ENCODE peak calls at places on chromosomes 16 and 17, in eight cellular contexts. N, Q, M, U, F, G, S and E are unnamed samples.
A peak's percentile ranks its signal among the peaks of the same experiment; 100 is the strongest.

GRCh38 chr16:84689126-84689525 is 10.7 kb upstream of the USP10 start:
- DNase-seq in N (no peak), Q (no peak), M (peak; percentile 98), U (peak; percentile 89), F (peak; percentile 83), G (no peak), S (no peak), E (peak; percentile 98)

GRCh38 chr17:50147841-50148225 is 2.6 kb downstream of the PPP1R9B start:
- DNase-seq in N (no peak), Q (no peak), M (peak; percentile 52), U (no peak), F (no peak), G (no peak), S (no peak), E (peak; percentile 46)

GRCh38 chr17:10728331-10728730 is 1.5 kb downstream of the TMEM220 start:
- DNase-seq in N (no peak), Q (no peak), M (no peak), U (no peak), F (no peak), G (no peak), S (no peak), E (no peak)

GRCh38 chr17:79721993-79722671 is 8.6 kb upstream of the ENPP7 start:
- DNase-seq in N (no peak), Q (no peak), M (peak; percentile 4), U (peak; percentile 14), F (no peak), G (no peak), S (no peak), E (peak; percentile 42)

GRCh38 chr17:70520447-70520846 is 351.1 kb downstream of the KCNJ2 start:
- DNase-seq in N (no peak), Q (no peak), M (no peak), U (no peak), F (no peak), G (no peak), S (no peak), E (no peak)

GRCh38 chr16:17299790-17300189 is 171.0 kb downstream of the XYLT1 start:
- DNase-seq in N (no peak), Q (no peak), M (peak; percentile 29), U (no peak), F (no peak), G (no peak), S (no peak), E (no peak)

GRCh38 chr17:64984776-64985521 is 65.7 kb upstream of the LRRC37A3 start:
- DNase-seq in N (peak; percentile 37), Q (no peak), M (peak; percentile 64), U (no peak), F (no peak), G (no peak), S (peak; percentile 32), E (peak; percentile 62)

GRCh38 chr16:72787519-72788268 is 260.2 kb downstream of the ZFHX3 start:
- DNase-seq in N (peak; percentile 77), Q (no peak), M (peak; percentile 93), U (peak; percentile 93), F (peak; percentile 56), G (peak; percentile 71), S (peak; percentile 45), E (peak; percentile 95)

GRCh38 chr17:80663783-80664206 is 119.2 kb downstream of the RPTOR start:
- DNase-seq in N (no peak), Q (peak; percentile 61), M (no peak), U (no peak), F (no peak), G (peak; percentile 33), S (no peak), E (no peak)

GRCh38 chr16:1142911-1143310 is 10.0 kb upstream of the CACNA1H start:
- DNase-seq in N (no peak), Q (no peak), M (no peak), U (no peak), F (no peak), G (no peak), S (no peak), E (no peak)